ENCODE peak calls at places on chromosomes 12 and 14, in six cellular contexts. S, I, T, B, L and U are unnamed samples.

GRCh38 chr14:99549684-99550083 is 54.3 kb downstream of the CCDC85C start:
- DNase-seq in L (no peak), S (no peak), B (no peak), I (no peak), T (no peak), U (no peak)

GRCh38 chr12:68765696-68766095 is 19.7 kb downstream of the SLC35E3 start:
- DNase-seq in I (no peak), S (no peak), B (no peak), L (no peak), T (no peak), U (no peak)

GRCh38 chr12:94056419-94057158 is 91.8 kb upstream of the PLXNC1 start:
- DNase-seq in B (no peak), I (no peak), L (no peak), S (no peak), T (no peak), U (no peak)

GRCh38 chr14:100891501-100892445 is 11.7 kb downstream of the RTL1 start:
- DNase-seq in L (peak), B (no peak), S (no peak), I (no peak), T (no peak), U (no peak)

GRCh38 chr12:106217706-106218105 is 30.1 kb downstream of the CKAP4 start:
- DNase-seq in T (no peak), L (no peak), B (no peak), I (no peak), S (no peak), U (no peak)

GRCh38 chr12:118015944-118016343 is 559 bp upstream of the RFC5 start:
- DNase-seq in L (no peak), I (no peak), B (no peak), S (no peak), T (no peak), U (no peak)

GRCh38 chr14:99347561-99347960 is 75.6 kb upstream of the BCL11B start:
- DNase-seq in S (no peak), B (no peak), T (no peak), I (no peak), L (no peak), U (no peak)

GRCh38 chr14:24389266-24389855 is 9.4 kb upstream of the NYNRIN start:
- DNase-seq in B (no peak), L (no peak), I (no peak), S (no peak), T (no peak), U (no peak)

GRCh38 chr12:47281667-47282171 is 202.0 kb upstream of the AMIGO2 start:
- DNase-seq in B (no peak), S (no peak), I (no peak), T (no peak), L (no peak), U (no peak)

GRCh38 chr12:89385965-89386537 is 33.8 kb upstream of the DUSP6 start:
- DNase-seq in B (no peak), I (no peak), T (no peak), L (no peak), S (no peak), U (peak)

GRCh38 chr14:91363776-91364523 is 53.7 kb downstream of the CCDC88C start:
- DNase-seq in I (no peak), S (no peak), B (no peak), L (no peak), T (peak), U (no peak)

GRCh38 chr12:3976351-3976938 is 103.2 kb upstream of the PARP11 start:
- DNase-seq in L (no peak), T (no peak), S (no peak), B (no peak), I (no peak), U (no peak)

GRCh38 chr12:132429932-132430643 is 59.9 kb upstream of the FBRSL1 start:
- DNase-seq in T (peak), S (no peak), B (no peak), L (peak), I (no peak), U (peak)

GRCh38 chr14:74507796-74508195 is 14.2 kb downstream of the ISCA2 start:
- DNase-seq in B (no peak), T (no peak), I (no peak), S (no peak), L (no peak), U (no peak)

GRCh38 chr14:77638738-77639137 is 22.3 kb upstream of the SPTLC2 start:
- DNase-seq in B (no peak), L (no peak), S (no peak), I (no peak), T (no peak), U (no peak)

GRCh38 chr14:73255005-73255400 is 17.7 kb downstream of the PAPLN start:
- DNase-seq in I (no peak), B (no peak), T (no peak), S (no peak), L (no peak), U (no peak)

GRCh38 chr14:68520637-68521556 is 272.0 kb downstream of the ZFP36L1 start:
- DNase-seq in B (no peak), L (peak), I (no peak), S (no peak), T (no peak), U (peak)

GRCh38 chr12:75837700-75838099 is 193.9 kb downstream of the PHLDA1 start:
- DNase-seq in L (no peak), I (no peak), B (peak), T (no peak), S (no peak), U (no peak)

GRCh38 chr12:64801381-64801780 is 23.1 kb upstream of the TBC1D30 start:
- DNase-seq in B (no peak), T (no peak), L (no peak), I (no peak), S (no peak), U (no peak)

GRCh38 chr14:86038401-86038985 is 508.5 kb downstream of the FLRT2 start:
- DNase-seq in I (peak), L (peak), B (no peak), T (peak), S (no peak), U (peak)

GRCh38 chr14:37197421-37198272 is at the start of gene MIPOL1:
- DNase-seq in T (no peak), B (peak), I (peak), S (peak), L (peak), U (peak)

GRCh38 chr12:120496353-120497340 is 734 bp downstream of the DYNLL1 start:
- DNase-seq in S (peak), I (peak), L (peak), B (peak), T (peak), U (peak)

GRCh38 chr12:56220611-56221232 is 1.0 kb downstream of the RNF41 start:
- DNase-seq in S (no peak), I (no peak), L (no peak), T (peak), B (no peak), U (peak)

GRCh38 chr14:61569783-61570182 is 125.5 kb upstream of the HIF1A start:
- DNase-seq in S (no peak), L (peak), B (no peak), I (no peak), T (no peak), U (no peak)

GRCh38 chr12:58378038-58378437 is 436.7 kb downstream of the ATP23 start:
- DNase-seq in B (no peak), L (no peak), T (no peak), S (no peak), I (no peak), U (no peak)

GRCh38 chr14:104865069-104865630 is at the start of gene CEP170B:
- DNase-seq in T (no peak), S (no peak), I (no peak), B (peak), L (peak), U (peak)

GRCh38 chr14:92847220-92848148 is 53.4 kb downstream of the GOLGA5 start:
- DNase-seq in B (no peak), I (no peak), S (no peak), T (no peak), L (no peak), U (no peak)

GRCh38 chr12:117207675-117208074 is 17.4 kb upstream of the FBXO21 start:
- DNase-seq in T (no peak), I (no peak), B (no peak), L (no peak), S (no peak), U (no peak)

GRCh38 chr14:96108061-96108795 is 69.1 kb downstream of the C14orf132 start:
- DNase-seq in I (no peak), B (no peak), T (no peak), S (no peak), L (no peak), U (no peak)